ENCODE peak calls at places on chromosomes 13 and 19, in ten cellular contexts. One of them, this sample, is unnamed.

GRCh38 chr19:3618144-3618810 is 8.3 kb downstream of the CACTIN start:
- DNase-seq in MM.1S: peak; percentile 97
- DNase-seq in hepatocyte: peak; percentile 71
- DNase-seq in A549: peak; percentile 44
- DNase-seq in ovary: peak; percentile 77
- DNase-seq in heart left ventricle: peak; percentile 72
- DNase-seq in DND-41: peak; percentile 23
- DNase-seq in right lobe of liver: peak; percentile 78
- DNase-seq in left ventricle myocardium inferior: peak; percentile 71
- DNase-seq in breast epithelium: no peak
- DNase-seq in this sample: no peak

GRCh38 chr19:16062789-16063188 is 13.5 kb upstream of the TPM4 start:
- DNase-seq in MM.1S: peak; percentile 60
- DNase-seq in hepatocyte: peak; percentile 58
- DNase-seq in A549: no peak
- DNase-seq in ovary: no peak
- DNase-seq in heart left ventricle: peak; percentile 55
- DNase-seq in DND-41: peak; percentile 79
- DNase-seq in right lobe of liver: no peak
- DNase-seq in left ventricle myocardium inferior: no peak
- DNase-seq in breast epithelium: no peak
- DNase-seq in this sample: no peak

GRCh38 chr13:107379398-107380155 is 811.6 kb upstream of the ARGLU1 start:
- DNase-seq in MM.1S: no peak
- DNase-seq in hepatocyte: no peak
- DNase-seq in A549: no peak
- DNase-seq in ovary: no peak
- DNase-seq in heart left ventricle: no peak
- DNase-seq in DND-41: no peak
- DNase-seq in right lobe of liver: no peak
- DNase-seq in left ventricle myocardium inferior: no peak
- DNase-seq in breast epithelium: no peak
- DNase-seq in this sample: no peak

GRCh38 chr13:36357692-36358091 is 11.5 kb upstream of the SPART start:
- DNase-seq in MM.1S: no peak
- DNase-seq in hepatocyte: no peak
- DNase-seq in A549: no peak
- DNase-seq in ovary: peak; percentile 57
- DNase-seq in heart left ventricle: no peak
- DNase-seq in DND-41: no peak
- DNase-seq in right lobe of liver: no peak
- DNase-seq in left ventricle myocardium inferior: peak; percentile 56
- DNase-seq in breast epithelium: no peak
- DNase-seq in this sample: no peak

GRCh38 chr13:110528371-110528770 is 33.2 kb downstream of the RAB20 start:
- DNase-seq in MM.1S: no peak
- DNase-seq in hepatocyte: peak; percentile 57
- DNase-seq in A549: no peak
- DNase-seq in ovary: no peak
- DNase-seq in heart left ventricle: peak; percentile 11
- DNase-seq in DND-41: no peak
- DNase-seq in right lobe of liver: no peak
- DNase-seq in left ventricle myocardium inferior: no peak
- DNase-seq in breast epithelium: no peak
- DNase-seq in this sample: no peak

GRCh38 chr19:13156968-13157882 is 7.0 kb downstream of the IER2 start:
- DNase-seq in MM.1S: no peak
- DNase-seq in hepatocyte: no peak
- DNase-seq in A549: peak; percentile 38
- DNase-seq in ovary: no peak
- DNase-seq in heart left ventricle: no peak
- DNase-seq in DND-41: no peak
- DNase-seq in right lobe of liver: no peak
- DNase-seq in left ventricle myocardium inferior: no peak
- DNase-seq in breast epithelium: no peak
- DNase-seq in this sample: no peak

GRCh38 chr19:52172347-52172746 is 926 bp upstream of the ZNF836 start:
- DNase-seq in MM.1S: no peak
- DNase-seq in hepatocyte: no peak
- DNase-seq in A549: no peak
- DNase-seq in ovary: no peak
- DNase-seq in heart left ventricle: no peak
- DNase-seq in DND-41: no peak
- DNase-seq in right lobe of liver: no peak
- DNase-seq in left ventricle myocardium inferior: no peak
- DNase-seq in breast epithelium: no peak
- DNase-seq in this sample: no peak

GRCh38 chr19:39112338-39112890 is 13.2 kb upstream of the PAK4 start:
- DNase-seq in MM.1S: no peak
- DNase-seq in hepatocyte: no peak
- DNase-seq in A549: peak; percentile 96
- DNase-seq in ovary: no peak
- DNase-seq in heart left ventricle: no peak
- DNase-seq in DND-41: no peak
- DNase-seq in right lobe of liver: peak; percentile 94
- DNase-seq in left ventricle myocardium inferior: no peak
- DNase-seq in breast epithelium: peak; percentile 91
- DNase-seq in this sample: no peak

DNA sequence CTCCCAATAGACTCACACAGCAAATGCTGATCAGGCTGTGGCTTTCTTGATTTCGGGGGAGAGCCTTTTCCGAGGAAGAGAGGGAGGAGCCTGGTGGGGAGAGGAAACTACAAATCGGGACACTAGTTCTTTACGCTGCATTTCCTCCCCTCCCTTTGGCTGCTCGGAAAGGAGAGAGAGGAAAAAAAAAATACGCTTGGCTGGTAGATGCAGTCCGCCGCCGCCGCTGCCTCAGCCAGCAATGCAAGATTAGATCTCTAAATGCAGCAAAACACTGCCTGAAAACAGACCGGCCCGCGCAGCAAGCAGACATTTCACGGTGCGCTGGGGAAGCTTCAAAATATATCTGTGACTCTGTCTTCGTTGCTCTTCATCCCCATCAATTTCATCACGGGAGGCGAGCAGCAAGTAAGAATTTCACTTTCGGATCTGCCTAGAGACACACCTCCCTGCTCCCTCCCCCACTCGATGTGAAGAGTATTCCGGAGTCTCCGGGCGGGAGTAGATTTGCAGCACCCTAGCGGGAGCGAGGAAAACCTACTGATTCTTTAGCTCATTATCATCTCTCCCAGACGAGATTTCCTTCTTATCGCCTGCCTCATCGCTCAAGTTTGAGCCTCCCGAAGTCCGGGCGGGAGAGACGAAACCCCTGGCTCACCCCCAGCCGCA is at the start of gene PCDH17:
- DNase-seq in MM.1S: peak; percentile 9
- DNase-seq in hepatocyte: peak; percentile 64
- DNase-seq in A549: no peak
- DNase-seq in ovary: peak; percentile 7
- DNase-seq in heart left ventricle: peak; percentile 69
- DNase-seq in DND-41: no peak
- DNase-seq in right lobe of liver: peak; percentile 36
- DNase-seq in left ventricle myocardium inferior: peak; percentile 23
- DNase-seq in breast epithelium: no peak
- DNase-seq in this sample: no peak
- H3K4me3 ChIP-seq in MM.1S: peak within 1 kb of the TSS; percentile 58
- H3K4me3 ChIP-seq in hepatocyte: peak within 1 kb of the TSS; percentile 80
- H3K4me3 ChIP-seq in A549: peak within 1 kb of the TSS; percentile 32
- H3K4me3 ChIP-seq in ovary: peak within 1 kb of the TSS; percentile 25
- H3K4me3 ChIP-seq in heart left ventricle: peak within 1 kb of the TSS; percentile 67
- H3K4me3 ChIP-seq in DND-41: no peak within 1 kb of the TSS
- H3K4me3 ChIP-seq in right lobe of liver: peak within 1 kb of the TSS; percentile 29
- H3K4me3 ChIP-seq in left ventricle myocardium inferior: peak within 1 kb of the TSS; percentile 74
- H3K4me3 ChIP-seq in breast epithelium: peak within 1 kb of the TSS; percentile 50
- H3K4me3 ChIP-seq in this sample: peak within 1 kb of the TSS; percentile 71

GRCh38 chr19:30342901-30343300 is 29.3 kb upstream of the ZNF536 start:
- DNase-seq in MM.1S: no peak
- DNase-seq in hepatocyte: no peak
- DNase-seq in A549: no peak
- DNase-seq in ovary: no peak
- DNase-seq in heart left ventricle: no peak
- DNase-seq in DND-41: no peak
- DNase-seq in right lobe of liver: no peak
- DNase-seq in left ventricle myocardium inferior: no peak
- DNase-seq in breast epithelium: no peak
- DNase-seq in this sample: no peak

GRCh38 chr19:30338878-30339623 is 33.1 kb upstream of the ZNF536 start:
- DNase-seq in MM.1S: no peak
- DNase-seq in hepatocyte: no peak
- DNase-seq in A549: no peak
- DNase-seq in ovary: no peak
- DNase-seq in heart left ventricle: no peak
- DNase-seq in DND-41: no peak
- DNase-seq in right lobe of liver: no peak
- DNase-seq in left ventricle myocardium inferior: no peak
- DNase-seq in breast epithelium: no peak
- DNase-seq in this sample: peak; percentile 53

GRCh38 chr19:30339624-30340525 is 32.3 kb upstream of the ZNF536 start:
- DNase-seq in MM.1S: no peak
- DNase-seq in hepatocyte: no peak
- DNase-seq in A549: no peak
- DNase-seq in ovary: no peak
- DNase-seq in heart left ventricle: no peak
- DNase-seq in DND-41: no peak
- DNase-seq in right lobe of liver: no peak
- DNase-seq in left ventricle myocardium inferior: no peak
- DNase-seq in breast epithelium: no peak
- DNase-seq in this sample: peak; percentile 62

GRCh38 chr19:30341646-30342201 is 30.5 kb upstream of the ZNF536 start:
- DNase-seq in MM.1S: no peak
- DNase-seq in hepatocyte: no peak
- DNase-seq in A549: no peak
- DNase-seq in ovary: no peak
- DNase-seq in heart left ventricle: no peak
- DNase-seq in DND-41: no peak
- DNase-seq in right lobe of liver: no peak
- DNase-seq in left ventricle myocardium inferior: no peak
- DNase-seq in breast epithelium: no peak
- DNase-seq in this sample: no peak

GRCh38 chr19:30340724-30341595 is 31.2 kb upstream of the ZNF536 start:
- DNase-seq in MM.1S: no peak
- DNase-seq in hepatocyte: peak; percentile 44
- DNase-seq in A549: no peak
- DNase-seq in ovary: no peak
- DNase-seq in heart left ventricle: no peak
- DNase-seq in DND-41: no peak
- DNase-seq in right lobe of liver: no peak
- DNase-seq in left ventricle myocardium inferior: no peak
- DNase-seq in breast epithelium: no peak
- DNase-seq in this sample: no peak
- H3K27ac ChIP-seq in MM.1S: no peak overlapping the region
- H3K27ac ChIP-seq in hepatocyte: peak overlapping the region; percentile 83
- H3K27ac ChIP-seq in A549: no peak overlapping the region
- H3K27ac ChIP-seq in ovary: no peak overlapping the region
- H3K27ac ChIP-seq in heart left ventricle: no peak overlapping the region
- H3K27ac ChIP-seq in DND-41: no peak overlapping the region
- H3K27ac ChIP-seq in right lobe of liver: no peak overlapping the region
- H3K27ac ChIP-seq in left ventricle myocardium inferior: no peak overlapping the region
- H3K27ac ChIP-seq in breast epithelium: no peak overlapping the region
- H3K27ac ChIP-seq in this sample: no peak overlapping the region

GRCh38 chr13:94661396-94661795 is 50.9 kb downstream of the SOX21 start:
- DNase-seq in MM.1S: no peak
- DNase-seq in hepatocyte: no peak
- DNase-seq in A549: no peak
- DNase-seq in ovary: no peak
- DNase-seq in heart left ventricle: no peak
- DNase-seq in DND-41: no peak
- DNase-seq in right lobe of liver: no peak
- DNase-seq in left ventricle myocardium inferior: no peak
- DNase-seq in breast epithelium: no peak
- DNase-seq in this sample: no peak

GRCh38 chr13:94658926-94659649 is 53.3 kb downstream of the SOX21 start:
- DNase-seq in MM.1S: no peak
- DNase-seq in hepatocyte: no peak
- DNase-seq in A549: peak; percentile 9
- DNase-seq in ovary: no peak
- DNase-seq in heart left ventricle: no peak
- DNase-seq in DND-41: no peak
- DNase-seq in right lobe of liver: no peak
- DNase-seq in left ventricle myocardium inferior: no peak
- DNase-seq in breast epithelium: no peak
- DNase-seq in this sample: no peak

GRCh38 chr13:94657167-94657566 is 55.2 kb downstream of the SOX21 start:
- DNase-seq in MM.1S: no peak
- DNase-seq in hepatocyte: no peak
- DNase-seq in A549: no peak
- DNase-seq in ovary: no peak
- DNase-seq in heart left ventricle: no peak
- DNase-seq in DND-41: no peak
- DNase-seq in right lobe of liver: no peak
- DNase-seq in left ventricle myocardium inferior: no peak
- DNase-seq in breast epithelium: no peak
- DNase-seq in this sample: no peak

GRCh38 chr13:94662274-94662945 is 49.9 kb downstream of the SOX21 start:
- DNase-seq in MM.1S: no peak
- DNase-seq in hepatocyte: no peak
- DNase-seq in A549: no peak
- DNase-seq in ovary: no peak
- DNase-seq in heart left ventricle: no peak
- DNase-seq in DND-41: no peak
- DNase-seq in right lobe of liver: no peak
- DNase-seq in left ventricle myocardium inferior: no peak
- DNase-seq in breast epithelium: no peak
- DNase-seq in this sample: no peak

DNA sequence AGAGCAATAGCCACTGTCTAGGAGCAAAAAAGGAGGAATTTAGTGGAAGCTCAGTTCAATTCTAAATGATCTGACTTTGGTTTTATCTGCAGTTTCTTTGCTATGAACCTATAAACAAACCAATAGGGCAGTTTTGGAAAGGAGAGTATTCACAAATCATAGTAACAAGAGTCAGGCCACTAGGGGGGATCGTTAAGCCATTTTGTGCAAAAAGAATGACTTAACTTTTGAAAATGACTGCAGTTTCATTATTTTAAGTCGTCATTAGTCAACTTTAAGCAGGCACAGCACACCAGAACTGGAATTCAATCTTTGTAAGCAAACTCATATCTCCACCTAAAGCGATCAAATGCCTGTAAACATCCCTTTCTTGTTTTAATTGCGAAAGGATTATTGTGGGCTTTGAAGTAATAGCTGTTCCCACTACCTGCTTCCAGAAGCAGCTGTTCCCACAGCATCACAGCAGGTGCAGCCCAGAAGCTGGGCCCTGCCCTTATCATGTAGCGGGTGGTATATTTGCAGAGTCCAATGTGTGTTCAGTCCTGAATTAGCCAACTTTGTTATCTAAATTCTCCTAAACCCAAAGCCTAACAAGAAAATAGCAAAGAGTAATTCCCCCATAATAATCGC is 51.5 kb downstream of the SOX21 start:
- DNase-seq in MM.1S: peak; percentile 57
- DNase-seq in hepatocyte: no peak
- DNase-seq in A549: peak; percentile 45
- DNase-seq in ovary: no peak
- DNase-seq in heart left ventricle: no peak
- DNase-seq in DND-41: no peak
- DNase-seq in right lobe of liver: no peak
- DNase-seq in left ventricle myocardium inferior: no peak
- DNase-seq in breast epithelium: no peak
- DNase-seq in this sample: no peak
- TF ChIP-seq CTCF in MM.1S: peak; percentile 41
- TF ChIP-seq CTCF in hepatocyte: peak; percentile 38
- TF ChIP-seq CTCF in A549: peak; percentile 39
- TF ChIP-seq CTCF in ovary: no peak
- TF ChIP-seq CTCF in heart left ventricle: no peak
- TF ChIP-seq CTCF in DND-41: peak; percentile 29
- TF ChIP-seq CTCF in right lobe of liver: peak; percentile 12
- TF ChIP-seq CTCF in left ventricle myocardium inferior: no peak
- TF ChIP-seq CTCF in breast epithelium: no peak
- TF ChIP-seq CTCF in this sample: no peak

GRCh38 chr19:33621811-33622504 is at the start of gene CHST8:
- DNase-seq in MM.1S: peak; percentile 33
- DNase-seq in hepatocyte: peak; percentile 61
- DNase-seq in A549: no peak
- DNase-seq in ovary: peak; percentile 71
- DNase-seq in heart left ventricle: peak; percentile 39
- DNase-seq in DND-41: no peak
- DNase-seq in right lobe of liver: peak; percentile 56
- DNase-seq in left ventricle myocardium inferior: peak; percentile 40
- DNase-seq in breast epithelium: no peak
- DNase-seq in this sample: no peak
- H3K4me3 ChIP-seq in MM.1S: peak within 1 kb of the TSS; percentile 64
- H3K4me3 ChIP-seq in hepatocyte: peak within 1 kb of the TSS; percentile 36
- H3K4me3 ChIP-seq in A549: peak within 1 kb of the TSS; percentile 46
- H3K4me3 ChIP-seq in ovary: peak within 1 kb of the TSS; percentile 1
- H3K4me3 ChIP-seq in heart left ventricle: peak within 1 kb of the TSS; percentile 58
- H3K4me3 ChIP-seq in DND-41: no peak within 1 kb of the TSS
- H3K4me3 ChIP-seq in right lobe of liver: peak within 1 kb of the TSS; percentile 27
- H3K4me3 ChIP-seq in left ventricle myocardium inferior: peak within 1 kb of the TSS; percentile 69
- H3K4me3 ChIP-seq in breast epithelium: peak within 1 kb of the TSS; percentile 54
- H3K4me3 ChIP-seq in this sample: peak within 1 kb of the TSS; percentile 71

This sample was measured in coronary artery.